ENCODE peak calls at places on chromosomes 4 and X, in eight cellular contexts. F is HepG2, P is colonic mucosa, Y is cardiac muscle cell, A is transverse colon, K is GM23248, C is OCI-LY7, S is aorta. J is an unnamed sample.

GRCh38 chrX:68998716-68999115 is 166.5 kb downstream of the PJA1 start:
- DNase-seq in F (no peak), P (no peak), Y (no peak), A (peak; percentile 29), K (no peak), C (no peak), S (no peak), J (no peak)

GRCh38 chrX:18290200-18290599 is 64.3 kb downstream of the SCML2 start:
- DNase-seq in F (no peak), P (no peak), Y (no peak), A (no peak), K (no peak), C (no peak), S (no peak), J (no peak)

GRCh38 chrX:78945186-78945912 is at the start of gene P2RY10:
- DNase-seq in F (no peak), P (no peak), Y (no peak), A (peak; percentile 24), K (no peak), C (peak; percentile 70), S (no peak), J (no peak)

GRCh38 chr4:24330198-24330972 is 254.0 kb downstream of the DHX15 start:
- DNase-seq in F (no peak), P (no peak), Y (no peak), A (no peak), K (peak; percentile 32), C (no peak), S (no peak), J (no peak)

GRCh38 chrX:35890699-35891098 is 28.8 kb upstream of the CFAP47 start:
- DNase-seq in F (peak; percentile 46), P (peak; percentile 48), Y (peak; percentile 80), A (peak; percentile 38), K (peak; percentile 42), C (peak; percentile 16), S (no peak), J (peak; percentile 60)

GRCh38 chr4:41994461-41994860 is 4.1 kb downstream of the SLC30A9 start:
- DNase-seq in F (no peak), P (no peak), Y (no peak), A (no peak), K (peak; percentile 4), C (no peak), S (no peak), J (no peak)

GRCh38 chr4:26179316-26179760 is 141.5 kb upstream of the RBPJ start:
- DNase-seq in F (no peak), P (no peak), Y (no peak), A (no peak), K (peak; percentile 41), C (no peak), S (no peak), J (no peak)

GRCh38 chrX:105460366-105460765 is 239.9 kb upstream of the TEX13A start:
- DNase-seq in F (no peak), P (no peak), Y (no peak), A (no peak), K (no peak), C (no peak), S (no peak), J (no peak)

GRCh38 chrX:12617241-12617640 is 174.0 kb upstream of the PRPS2 start:
- DNase-seq in F (no peak), P (no peak), Y (no peak), A (no peak), K (no peak), C (no peak), S (no peak), J (no peak)

GRCh38 chrX:12946838-12947544 is 27.9 kb upstream of the TMSB4X start:
- DNase-seq in F (peak; percentile 47), P (peak; percentile 87), Y (peak; percentile 69), A (peak; percentile 86), K (peak; percentile 74), C (peak; percentile 81), S (no peak), J (peak; percentile 81)

GRCh38 chr4:162016991-162017390 is 146.8 kb downstream of the FSTL5 start:
- DNase-seq in F (no peak), P (no peak), Y (no peak), A (no peak), K (no peak), C (no peak), S (no peak), J (no peak)

GRCh38 chr4:7793186-7793585 is 146.5 kb downstream of the AFAP1 start:
- DNase-seq in F (no peak), P (no peak), Y (no peak), A (no peak), K (no peak), C (no peak), S (no peak), J (no peak)

GRCh38 chr4:2925496-2925895 is 37.7 kb downstream of the NOP14 start:
- DNase-seq in F (no peak), P (no peak), Y (no peak), A (no peak), K (no peak), C (no peak), S (peak; percentile 40), J (no peak)

GRCh38 chr4:2927696-2928075 is 35.5 kb downstream of the NOP14 start:
- DNase-seq in F (no peak), P (no peak), Y (no peak), A (no peak), K (no peak), C (no peak), S (peak; percentile 32), J (peak; percentile 7)

GRCh38 chr4:2925931-2926860 is 37.0 kb downstream of the NOP14 start:
- DNase-seq in F (no peak), P (no peak), Y (no peak), A (no peak), K (no peak), C (no peak), S (peak; percentile 69), J (no peak)

GRCh38 chr4:2928242-2929155 is 34.7 kb downstream of the NOP14 start:
- DNase-seq in F (no peak), P (no peak), Y (no peak), A (no peak), K (no peak), C (no peak), S (peak; percentile 67), J (no peak)

GRCh38 chr4:2927016-2927695 is 36.0 kb downstream of the NOP14 start:
- DNase-seq in F (no peak), P (no peak), Y (no peak), A (no peak), K (no peak), C (no peak), S (peak; percentile 63), J (peak; percentile 25)
- H3K4me1 ChIP-seq in F (peaks cover 13% of the 10 kb centered on the region), P (peaks cover 8% of the 10 kb centered on the region), Y (no peaks in the 10 kb centered on the region), A (peaks cover 15% of the 10 kb centered on the region), K (no peaks in the 10 kb centered on the region), C (peaks cover 22% of the 10 kb centered on the region), S (no peaks in the 10 kb centered on the region), J (peaks cover 8% of the 10 kb centered on the region)

GRCh38 chr4:70709551-70710080 is 12.1 kb upstream of the RUFY3 start:
- DNase-seq in F (peak; percentile 54), P (no peak), Y (no peak), A (no peak), K (no peak), C (no peak), S (no peak), J (no peak)
- H3K4me1 ChIP-seq in F (peaks cover 79% of the 10 kb centered on the region), P (no peaks in the 10 kb centered on the region), Y (peaks cover 15% of the 10 kb centered on the region), A (peaks cover 14% of the 10 kb centered on the region), K (peaks cover 16% of the 10 kb centered on the region), C (peaks cover 60% of the 10 kb centered on the region), S (peaks cover 3% of the 10 kb centered on the region), J (peaks cover 18% of the 10 kb centered on the region)

GRCh38 chr4:6302869-6303268 is 33.2 kb downstream of the WFS1 start:
- DNase-seq in F (no peak), P (no peak), Y (no peak), A (no peak), K (no peak), C (no peak), S (no peak), J (no peak)

GRCh38 chr4:6301051-6301731 is 31.5 kb downstream of the WFS1 start:
- DNase-seq in F (no peak), P (no peak), Y (no peak), A (no peak), K (no peak), C (no peak), S (no peak), J (no peak)

GRCh38 chr4:6301732-6302442 is 32.2 kb downstream of the WFS1 start:
- DNase-seq in F (no peak), P (no peak), Y (no peak), A (no peak), K (no peak), C (no peak), S (no peak), J (no peak)

GRCh38 chr4:6306299-6306698 is 36.6 kb downstream of the WFS1 start:
- DNase-seq in F (no peak), P (no peak), Y (no peak), A (no peak), K (no peak), C (no peak), S (no peak), J (no peak)

GRCh38 chr4:6303943-6304342 is 34.3 kb downstream of the WFS1 start:
- DNase-seq in F (no peak), P (no peak), Y (no peak), A (no peak), K (no peak), C (no peak), S (no peak), J (no peak)
- H3K4me1 ChIP-seq in F (peaks cover 24% of the 10 kb centered on the region), P (no peaks in the 10 kb centered on the region), Y (no peaks in the 10 kb centered on the region), A (no peaks in the 10 kb centered on the region), K (no peaks in the 10 kb centered on the region), C (no peaks in the 10 kb centered on the region), S (no peaks in the 10 kb centered on the region), J (no peaks in the 10 kb centered on the region)

GRCh38 chrX:45807572-45808425 is 607.1 kb upstream of the DIPK2B start:
- DNase-seq in F (no peak), P (no peak), Y (peak; percentile 9), A (no peak), K (peak; percentile 72), C (no peak), S (no peak), J (no peak)

GRCh38 chrX:45806410-45807121 is 605.9 kb upstream of the DIPK2B start:
- DNase-seq in F (no peak), P (no peak), Y (peak; percentile 40), A (no peak), K (peak; percentile 82), C (no peak), S (no peak), J (no peak)

GRCh38 chrX:45815389-45815788 is 614.7 kb upstream of the DIPK2B start:
- DNase-seq in F (no peak), P (no peak), Y (no peak), A (no peak), K (no peak), C (no peak), S (no peak), J (no peak)

GRCh38 chrX:45811307-45811706 is 610.6 kb upstream of the DIPK2B start:
- DNase-seq in F (no peak), P (no peak), Y (no peak), A (no peak), K (no peak), C (no peak), S (no peak), J (no peak)
- H3K4me1 ChIP-seq in F (no peaks in the 10 kb centered on the region), P (no peaks in the 10 kb centered on the region), Y (peaks cover 3% of the 10 kb centered on the region), A (no peaks in the 10 kb centered on the region), K (peaks cover 30% of the 10 kb centered on the region), C (no peaks in the 10 kb centered on the region), S (no peaks in the 10 kb centered on the region), J (peaks cover 19% of the 10 kb centered on the region)

J was measured in Caco-2.